ENCODE peak calls at places on chromosomes 12 and 14, in five cellular contexts. One of them, this sample, is unnamed.

GRCh38 chr12:126390969-126391566 is 1325.8 kb downstream of the AACS start:
- DNase-seq in left lung: no peak
- DNase-seq in foreskin keratinocyte: no peak
- DNase-seq in lower leg skin: no peak
- DNase-seq in lung: no peak
- DNase-seq in this sample: no peak

GRCh38 chr14:60245316-60246177 is 3.5 kb upstream of the PPM1A start:
- DNase-seq in lower leg skin: no peak
- DNase-seq in foreskin keratinocyte: no peak
- DNase-seq in lung: no peak
- DNase-seq in left lung: no peak
- DNase-seq in this sample: no peak

GRCh38 chr14:92646952-92647461 is 101.4 kb downstream of the LGMN start:
- DNase-seq in lower leg skin: no peak
- DNase-seq in foreskin keratinocyte: peak
- DNase-seq in lung: no peak
- DNase-seq in left lung: no peak
- DNase-seq in this sample: no peak

GRCh38 chr12:118689793-118690192 is 291.5 kb upstream of the SRRM4 start:
- DNase-seq in lung: no peak
- DNase-seq in left lung: no peak
- DNase-seq in lower leg skin: no peak
- DNase-seq in foreskin keratinocyte: no peak
- DNase-seq in this sample: peak

GRCh38 chr12:62625238-62625637 is 158.6 kb downstream of the MON2 start:
- DNase-seq in left lung: no peak
- DNase-seq in lung: no peak
- DNase-seq in foreskin keratinocyte: no peak
- DNase-seq in lower leg skin: no peak
- DNase-seq in this sample: no peak

GRCh38 chr12:55972906-55973597 is 826 bp upstream of the RAB5B start:
- DNase-seq in foreskin keratinocyte: no peak
- DNase-seq in left lung: no peak
- DNase-seq in lung: no peak
- DNase-seq in lower leg skin: no peak
- DNase-seq in this sample: no peak

GRCh38 chr14:74585406-74586335 is 26.4 kb downstream of the LTBP2 start:
- DNase-seq in left lung: no peak
- DNase-seq in lower leg skin: no peak
- DNase-seq in foreskin keratinocyte: no peak
- DNase-seq in lung: no peak
- DNase-seq in this sample: no peak

GRCh38 chr14:51394391-51394790 is 154.3 kb downstream of the TMX1 start:
- DNase-seq in foreskin keratinocyte: no peak
- DNase-seq in left lung: no peak
- DNase-seq in lower leg skin: no peak
- DNase-seq in lung: no peak
- DNase-seq in this sample: no peak

GRCh38 chr14:54105406-54105805 is 148.8 kb upstream of the BMP4 start:
- DNase-seq in left lung: no peak
- DNase-seq in foreskin keratinocyte: peak
- DNase-seq in lower leg skin: no peak
- DNase-seq in lung: no peak
- DNase-seq in this sample: no peak

GRCh38 chr14:22333408-22334274 is 255.4 kb downstream of the DAD1 start:
- DNase-seq in lung: no peak
- DNase-seq in lower leg skin: peak
- DNase-seq in foreskin keratinocyte: peak
- DNase-seq in left lung: no peak
- DNase-seq in this sample: no peak

GRCh38 chr14:99734406-99735051 is 50.4 kb downstream of the CYP46A1 start:
- DNase-seq in lower leg skin: no peak
- DNase-seq in left lung: peak
- DNase-seq in foreskin keratinocyte: no peak
- DNase-seq in lung: no peak
- DNase-seq in this sample: no peak

GRCh38 chr12:109678732-109679131 is 34.9 kb upstream of the FAM222A start:
- DNase-seq in lower leg skin: no peak
- DNase-seq in lung: no peak
- DNase-seq in left lung: no peak
- DNase-seq in foreskin keratinocyte: no peak
- DNase-seq in this sample: no peak

GRCh38 chr14:91987192-91987591 is 39.7 kb upstream of the FBLN5 start:
- DNase-seq in foreskin keratinocyte: no peak
- DNase-seq in left lung: no peak
- DNase-seq in lung: no peak
- DNase-seq in lower leg skin: no peak
- DNase-seq in this sample: no peak

GRCh38 chr14:21347201-21347600 is 36.6 kb downstream of the SUPT16H start:
- DNase-seq in lung: no peak
- DNase-seq in lower leg skin: no peak
- DNase-seq in foreskin keratinocyte: no peak
- DNase-seq in left lung: no peak
- DNase-seq in this sample: no peak

GRCh38 chr14:73235531-73236155 is 1.7 kb upstream of the PAPLN start:
- DNase-seq in lower leg skin: no peak
- DNase-seq in foreskin keratinocyte: no peak
- DNase-seq in lung: no peak
- DNase-seq in left lung: no peak
- DNase-seq in this sample: no peak

GRCh38 chr12:104790296-104791125 is 167.6 kb downstream of the SLC41A2 start:
- DNase-seq in left lung: peak
- DNase-seq in lung: peak
- DNase-seq in lower leg skin: no peak
- DNase-seq in foreskin keratinocyte: no peak
- DNase-seq in this sample: peak

GRCh38 chr12:116863275-116863767 is 17.9 kb downstream of the HRK start:
- DNase-seq in lung: no peak
- DNase-seq in left lung: no peak
- DNase-seq in lower leg skin: no peak
- DNase-seq in foreskin keratinocyte: no peak
- DNase-seq in this sample: no peak

GRCh38 chr12:68403296-68403695 is 71.1 kb upstream of the MDM1 start:
- DNase-seq in lower leg skin: no peak
- DNase-seq in left lung: no peak
- DNase-seq in lung: no peak
- DNase-seq in foreskin keratinocyte: peak
- DNase-seq in this sample: no peak

GRCh38 chr12:48629541-48629940 is 52.5 kb downstream of the KANSL2 start:
- DNase-seq in lower leg skin: no peak
- DNase-seq in foreskin keratinocyte: no peak
- DNase-seq in left lung: no peak
- DNase-seq in lung: no peak
- DNase-seq in this sample: no peak

GRCh38 chr14:104515811-104516780 is 63.5 kb upstream of the C14orf180 start:
- DNase-seq in foreskin keratinocyte: no peak
- DNase-seq in left lung: no peak
- DNase-seq in lung: no peak
- DNase-seq in lower leg skin: no peak
- DNase-seq in this sample: no peak

GRCh38 chr14:85572845-85573244 is 42.9 kb downstream of the FLRT2 start:
- DNase-seq in lower leg skin: no peak
- DNase-seq in lung: no peak
- DNase-seq in foreskin keratinocyte: peak
- DNase-seq in left lung: no peak
- DNase-seq in this sample: no peak

GRCh38 chr12:105409286-105409685 is 78.8 kb downstream of the C12orf75 start:
- DNase-seq in foreskin keratinocyte: no peak
- DNase-seq in lower leg skin: no peak
- DNase-seq in left lung: no peak
- DNase-seq in lung: no peak
- DNase-seq in this sample: no peak

GRCh38 chr14:57066887-57067513 is 201.7 kb downstream of the EXOC5 start:
- DNase-seq in lung: no peak
- DNase-seq in foreskin keratinocyte: peak
- DNase-seq in left lung: no peak
- DNase-seq in lower leg skin: no peak
- DNase-seq in this sample: peak

GRCh38 chr12:54437697-54438096 is 18.6 kb upstream of the ITGA5 start:
- DNase-seq in lung: no peak
- DNase-seq in foreskin keratinocyte: no peak
- DNase-seq in lower leg skin: no peak
- DNase-seq in left lung: no peak
- DNase-seq in this sample: no peak

GRCh38 chr14:104218361-104219180 is 80.2 kb downstream of the KIF26A start:
- DNase-seq in lung: no peak
- DNase-seq in lower leg skin: no peak
- DNase-seq in foreskin keratinocyte: no peak
- DNase-seq in left lung: no peak
- DNase-seq in this sample: no peak

GRCh38 chr14:21219561-21220111 is 49.6 kb downstream of the HNRNPC start:
- DNase-seq in lower leg skin: no peak
- DNase-seq in foreskin keratinocyte: no peak
- DNase-seq in lung: no peak
- DNase-seq in left lung: no peak
- DNase-seq in this sample: no peak

GRCh38 chr12:115873416-115874082 is 403.9 kb downstream of the MED13L start:
- DNase-seq in left lung: no peak
- DNase-seq in foreskin keratinocyte: no peak
- DNase-seq in lung: no peak
- DNase-seq in lower leg skin: no peak
- DNase-seq in this sample: no peak

GRCh38 chr12:30067156-30067555 is 283.4 kb upstream of the TMTC1 start:
- DNase-seq in foreskin keratinocyte: peak
- DNase-seq in lower leg skin: no peak
- DNase-seq in lung: no peak
- DNase-seq in left lung: no peak
- DNase-seq in this sample: no peak

GRCh38 chr12:132475304-132476037 is 14.5 kb upstream of the FBRSL1 start:
- DNase-seq in left lung: no peak
- DNase-seq in lung: no peak
- DNase-seq in foreskin keratinocyte: no peak
- DNase-seq in lower leg skin: no peak
- DNase-seq in this sample: no peak

DNA sequence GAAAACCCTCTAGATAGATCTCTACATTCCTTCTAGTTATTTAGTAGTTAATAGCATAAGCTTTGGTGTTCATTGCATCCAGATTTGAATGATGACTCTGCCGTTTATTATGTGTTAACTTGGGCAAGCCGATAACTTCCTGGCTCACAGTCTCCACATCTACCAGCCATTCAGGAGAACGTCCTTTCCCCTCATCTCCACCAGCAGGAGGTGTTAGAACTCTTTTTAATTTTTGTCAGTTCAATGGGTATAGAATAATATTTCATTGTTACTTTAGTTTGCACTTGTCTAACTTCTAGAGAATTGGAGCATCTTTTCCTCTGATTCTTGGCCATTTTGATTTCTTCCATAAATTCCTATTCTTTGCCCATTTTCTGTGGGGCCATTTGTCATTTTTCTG is 30.0 kb upstream of the WSCD2 start:
- DNase-seq in left lung: no peak
- DNase-seq in foreskin keratinocyte: no peak
- DNase-seq in lung: no peak
- DNase-seq in lower leg skin: no peak
- DNase-seq in this sample: no peak
- TF ChIP-seq CTCF in left lung: no peak
- TF ChIP-seq CTCF in foreskin keratinocyte: peak
- TF ChIP-seq CTCF in lung: no peak
- TF ChIP-seq CTCF in lower leg skin: no peak
- TF ChIP-seq CTCF in this sample: peak

DNA sequence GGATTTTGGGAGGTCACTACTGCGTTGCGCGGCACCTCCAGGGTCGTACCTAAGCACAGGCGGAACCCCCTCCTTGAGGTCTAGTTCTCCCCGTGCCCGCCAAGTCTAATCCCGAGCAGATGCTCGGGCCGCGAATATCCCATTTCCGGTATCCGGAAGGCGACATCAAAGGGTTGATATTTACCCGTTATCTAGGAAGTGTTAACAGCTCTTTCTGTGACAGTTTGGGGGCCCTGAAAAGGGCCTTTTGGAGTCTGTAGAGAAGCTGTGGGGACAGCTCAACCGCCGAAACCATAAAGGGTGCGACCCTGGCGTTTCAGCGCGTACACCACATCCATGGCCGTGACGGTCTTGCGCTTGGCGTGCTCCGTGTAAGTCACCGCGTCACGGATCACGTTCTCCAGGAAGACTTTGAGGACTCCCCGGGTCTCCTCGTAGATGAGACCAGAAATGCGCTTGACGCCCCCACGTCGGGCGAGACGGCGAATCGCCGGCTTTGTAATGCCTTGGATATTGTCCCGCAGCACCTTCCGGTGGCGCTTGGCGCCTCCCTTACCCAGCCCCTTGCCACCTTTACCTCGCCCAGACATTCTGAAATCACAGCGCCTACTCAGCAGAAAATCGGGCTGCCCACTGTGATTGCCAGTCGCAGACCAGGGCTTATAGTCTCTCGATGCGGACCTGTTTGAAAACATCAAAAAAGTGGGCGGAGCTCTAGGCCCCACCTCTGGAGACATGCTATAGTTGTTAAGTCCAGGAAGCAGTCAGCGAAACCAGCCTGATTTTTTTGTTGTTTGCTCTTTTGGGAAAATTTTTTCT is 32.6 kb downstream of the WBP11 start:
- DNase-seq in lung: peak
- DNase-seq in foreskin keratinocyte: peak
- DNase-seq in lower leg skin: peak
- DNase-seq in left lung: peak
- DNase-seq in this sample: peak
- TF ChIP-seq CTCF in lung: no peak
- TF ChIP-seq CTCF in foreskin keratinocyte: no peak
- TF ChIP-seq CTCF in lower leg skin: no peak
- TF ChIP-seq CTCF in left lung: no peak
- TF ChIP-seq CTCF in this sample: no peak

DNA sequence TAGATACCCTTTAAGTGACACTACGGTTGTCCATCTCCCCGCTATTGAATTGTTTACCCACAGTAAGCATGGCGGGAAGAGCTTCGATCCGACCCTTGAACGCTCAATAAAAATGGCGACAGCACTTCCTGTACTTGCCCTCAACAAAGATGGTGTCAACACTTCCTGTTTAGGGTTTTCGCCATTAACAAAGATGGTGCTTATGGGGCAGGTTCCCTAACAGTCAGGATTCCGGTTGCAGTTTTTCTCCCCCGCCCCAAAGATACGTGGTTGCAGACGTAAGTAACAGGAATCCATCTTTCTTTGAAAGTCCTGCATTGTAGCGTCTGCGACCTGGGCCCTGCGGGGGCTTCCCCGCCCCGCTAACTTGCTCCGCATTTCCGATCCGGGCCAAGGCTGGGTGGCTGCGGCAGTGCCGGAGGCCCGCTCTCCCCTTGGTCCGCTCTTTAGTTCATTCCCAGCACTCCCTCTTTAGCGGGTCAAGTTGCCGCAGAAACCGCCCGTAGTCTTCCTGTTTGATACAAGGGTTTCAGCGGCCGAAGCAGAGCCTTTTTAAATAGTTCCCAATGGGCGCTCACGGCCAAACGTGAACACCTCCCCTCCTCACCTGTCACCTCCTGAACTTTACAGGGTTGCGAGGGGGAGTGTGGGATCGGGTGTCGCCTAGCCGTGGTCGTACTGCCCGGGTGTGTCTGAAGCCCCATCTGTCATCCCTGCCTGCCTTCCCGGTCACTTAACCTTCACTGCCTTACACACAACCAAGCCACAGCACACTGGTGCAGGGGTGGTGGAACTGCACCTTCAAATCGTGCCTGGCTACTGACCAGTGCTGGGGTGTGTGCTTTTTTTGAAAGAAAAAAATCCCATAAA is at the start of gene CRADD:
- DNase-seq in foreskin keratinocyte: peak
- DNase-seq in left lung: peak
- DNase-seq in lung: peak
- DNase-seq in lower leg skin: peak
- DNase-seq in this sample: peak
- TF ChIP-seq CTCF in foreskin keratinocyte: peak
- TF ChIP-seq CTCF in left lung: no peak
- TF ChIP-seq CTCF in lung: no peak
- TF ChIP-seq CTCF in lower leg skin: no peak
- TF ChIP-seq CTCF in this sample: peak

GRCh38 chr12:73906757-73907156 is 630.9 kb upstream of the ATXN7L3B start:
- DNase-seq in lower leg skin: no peak
- DNase-seq in left lung: no peak
- DNase-seq in foreskin keratinocyte: no peak
- DNase-seq in lung: no peak
- DNase-seq in this sample: no peak
- TF ChIP-seq CTCF in lower leg skin: no peak
- TF ChIP-seq CTCF in left lung: no peak
- TF ChIP-seq CTCF in foreskin keratinocyte: no peak
- TF ChIP-seq CTCF in lung: no peak
- TF ChIP-seq CTCF in this sample: no peak

This sample was measured in neural crest cell.